ENCODE peak calls at places on chromosomes 5 and 9, in five cellular contexts. C is left cardiac atrium, V is AG20443, J is WTC11, S is HuH-7.5. B is an unnamed sample.

GRCh38 chr9:115134941-115135340 is 17.0 kb upstream of the TNC start:
- DNase-seq in C (no peak), V (no peak), J (no peak), S (no peak), B (no peak)

GRCh38 chr5:171201285-171201684 is 107.8 kb upstream of the TLX3 start:
- DNase-seq in C (no peak), V (no peak), J (no peak), S (no peak), B (no peak)

GRCh38 chr9:132451276-132451675 is 41.3 kb downstream of the CFAP77 start:
- DNase-seq in C (no peak), V (no peak), J (no peak), S (no peak), B (no peak)

GRCh38 chr5:139653616-139654015 is 5.5 kb downstream of the CXXC5 start:
- DNase-seq in C (no peak), V (no peak), J (no peak), S (no peak), B (no peak)

GRCh38 chr9:3777137-3777536 is 251.3 kb upstream of the RFX3 start:
- DNase-seq in C (no peak), V (no peak), J (no peak), S (peak; percentile 34), B (no peak)

GRCh38 chr9:99807276-99807852 is 14.3 kb upstream of the NR4A3 start:
- DNase-seq in C (peak; percentile 60), V (peak; percentile 77), J (peak; percentile 67), S (peak; percentile 52), B (no peak)

GRCh38 chr5:73198833-73199592 is 26.0 kb downstream of the TMEM174 start:
- DNase-seq in C (no peak), V (no peak), J (no peak), S (no peak), B (no peak)

GRCh38 chr5:98341038-98341710 is 432.3 kb upstream of the RGMB start:
- DNase-seq in C (no peak), V (peak; percentile 84), J (no peak), S (no peak), B (no peak)

GRCh38 chr5:6508931-6509330 is 60.3 kb downstream of the UBE2QL1 start:
- DNase-seq in C (no peak), V (no peak), J (no peak), S (no peak), B (no peak)

GRCh38 chr9:5735072-5735471 is 97.8 kb downstream of the ERMP1 start:
- DNase-seq in C (no peak), V (no peak), J (no peak), S (no peak), B (no peak)

GRCh38 chr9:93308158-93308602 is 124.2 kb downstream of the WNK2 start:
- DNase-seq in C (no peak), V (no peak), J (no peak), S (no peak), B (no peak)

B was measured in 8988T.